ENCODE peak calls at places on chromosomes 11 and 22, in eight cellular contexts. R, Z, N, P, L, S, A and M are unnamed samples.

GRCh38 chr11:40228671-40229070 is 1230.8 kb downstream of the LRRC4C start:
- DNase-seq in A (no peak), P (no peak), Z (no peak), L (no peak), S (no peak), R (no peak), N (no peak), M (no peak)

GRCh38 chr22:27802389-27803079 is 978 bp upstream of the MN1 start:
- DNase-seq in A (no peak), N (no peak), R (no peak), P (no peak), S (no peak), L (no peak), Z (no peak), M (no peak)

GRCh38 chr22:45294030-45294429 is 9.3 kb downstream of the UPK3A start:
- DNase-seq in N (no peak), A (no peak), R (no peak), Z (no peak), S (no peak), L (no peak), P (no peak), M (no peak)

GRCh38 chr11:82714346-82715174 is 19.1 kb downstream of the FAM181B start:
- DNase-seq in A (no peak), P (no peak), R (no peak), S (peak; percentile 10), L (no peak), N (no peak), Z (no peak), M (no peak)

GRCh38 chr22:17847360-17848078 is 73.2 kb upstream of the BID start:
- DNase-seq in P (no peak), R (no peak), N (no peak), S (no peak), A (no peak), L (peak; percentile 62), Z (no peak), M (no peak)

GRCh38 chr11:76598426-76598839 is 72.1 kb downstream of the LRRC32 start:
- DNase-seq in S (peak; percentile 74), A (peak; percentile 33), N (no peak), P (peak; percentile 71), Z (no peak), R (no peak), L (peak; percentile 26), M (no peak)

GRCh38 chr11:74532496-74533246 is 39.1 kb upstream of the LIPT2 start:
- DNase-seq in L (peak; percentile 97), R (peak; percentile 48), P (no peak), S (no peak), Z (no peak), N (no peak), A (no peak), M (no peak)

GRCh38 chr22:28051787-28052356 is 132.8 kb upstream of the PITPNB start:
- DNase-seq in N (peak; percentile 69), L (peak; percentile 66), A (peak; percentile 72), S (peak; percentile 80), Z (no peak), P (peak; percentile 47), R (peak; percentile 44), M (no peak)

GRCh38 chr11:47977651-47978050 is 2.7 kb upstream of the PTPRJ start:
- DNase-seq in A (no peak), N (no peak), Z (no peak), L (no peak), P (peak; percentile 68), S (no peak), R (no peak), M (no peak)

GRCh38 chr11:67310246-67311050 is 7.1 kb downstream of the SSH3 start:
- DNase-seq in A (no peak), L (peak; percentile 76), S (no peak), Z (no peak), N (no peak), R (no peak), P (no peak), M (no peak)

GRCh38 chr11:71140206-71140919 is 112.0 kb downstream of the SHANK2 start:
- DNase-seq in S (no peak), N (no peak), L (peak; percentile 60), A (no peak), P (no peak), R (no peak), Z (no peak), M (no peak)

GRCh38 chr22:40764743-40765441 is 54.3 kb downstream of the SLC25A17 start:
- DNase-seq in A (no peak), R (no peak), N (no peak), S (no peak), Z (no peak), P (no peak), L (no peak), M (no peak)

GRCh38 chr11:128157423-128158298 is 429.7 kb downstream of the ETS1 start:
- DNase-seq in N (peak; percentile 25), L (peak; percentile 78), P (peak; percentile 78), R (peak; percentile 42), A (peak; percentile 54), Z (no peak), S (peak; percentile 86), M (no peak)

DNA sequence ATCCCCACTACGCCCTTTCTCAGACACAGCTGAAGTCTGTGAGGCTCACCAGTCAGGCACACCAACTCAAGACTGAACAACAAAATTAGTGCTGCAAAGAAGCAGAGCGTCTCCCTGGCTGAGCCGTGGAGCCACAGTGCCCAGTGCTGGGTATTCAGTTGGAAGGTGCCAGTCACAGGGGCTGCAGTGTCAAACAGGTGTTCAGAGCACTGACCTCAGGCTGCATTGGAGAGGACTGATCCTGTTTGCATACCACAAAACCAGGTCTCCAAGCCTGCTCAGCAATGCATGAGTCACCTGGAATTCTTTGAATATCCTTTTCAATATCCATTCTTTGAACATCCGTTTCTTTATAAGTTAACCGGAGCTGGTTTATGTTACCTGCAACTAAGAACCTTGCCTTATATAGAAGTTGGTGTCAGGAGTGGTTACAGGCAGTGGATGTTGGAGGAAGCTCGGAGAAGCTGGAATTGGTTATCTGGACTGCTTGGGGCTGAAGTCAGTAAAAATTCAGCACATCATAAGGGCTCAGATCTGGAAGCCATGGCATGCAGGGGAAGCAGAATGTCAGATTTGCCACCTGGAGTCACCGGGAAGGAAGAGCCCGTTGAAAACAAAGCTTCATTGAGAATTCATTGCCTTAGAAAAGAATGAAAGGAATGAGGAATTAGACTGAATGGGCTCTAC is 30.3 kb downstream of the PDGFB start:
- DNase-seq in Z (peak; percentile 77), S (peak; percentile 12), A (no peak), L (peak; percentile 88), N (peak; percentile 10), R (peak; percentile 32), P (no peak), M (no peak)
- H3K4me3 ChIP-seq in Z (no peak overlapping the region), S (no peak overlapping the region), A (no peak overlapping the region), L (no peak overlapping the region), N (no peak overlapping the region), R (no peak overlapping the region), P (no peak overlapping the region), M (no peak overlapping the region)

GRCh38 chr11:6607190-6607635 is 3.6 kb downstream of the ILK start:
- DNase-seq in R (no peak), Z (no peak), P (no peak), S (no peak), A (peak; percentile 2), L (no peak), N (no peak), M (no peak)
- H3K4me3 ChIP-seq in R (no peak overlapping the region), Z (no peak overlapping the region), P (peak overlapping the region; percentile 16), S (peak overlapping the region; percentile 10), A (no peak overlapping the region), L (no peak overlapping the region), N (peak overlapping the region; percentile 77), M (peak overlapping the region; percentile 21)

GRCh38 chr11:34614334-34615113 is 6.4 kb upstream of the EHF start:
- DNase-seq in R (no peak), S (peak; percentile 83), P (peak; percentile 67), N (no peak), L (no peak), A (no peak), Z (no peak), M (no peak)

GRCh38 chr11:34618406-34618805 is 2.5 kb upstream of the EHF start:
- DNase-seq in Z (no peak), R (no peak), S (no peak), P (no peak), L (no peak), A (no peak), N (no peak), M (no peak)

GRCh38 chr11:34616830-34617504 is 3.9 kb upstream of the EHF start:
- DNase-seq in L (no peak), A (peak; percentile 38), Z (no peak), N (peak; percentile 41), R (no peak), S (peak; percentile 49), P (no peak), M (no peak)

GRCh38 chr11:34613462-34614183 is 7.3 kb upstream of the EHF start:
- DNase-seq in Z (no peak), R (no peak), P (peak; percentile 44), L (no peak), A (no peak), N (no peak), S (no peak), M (no peak)

DNA sequence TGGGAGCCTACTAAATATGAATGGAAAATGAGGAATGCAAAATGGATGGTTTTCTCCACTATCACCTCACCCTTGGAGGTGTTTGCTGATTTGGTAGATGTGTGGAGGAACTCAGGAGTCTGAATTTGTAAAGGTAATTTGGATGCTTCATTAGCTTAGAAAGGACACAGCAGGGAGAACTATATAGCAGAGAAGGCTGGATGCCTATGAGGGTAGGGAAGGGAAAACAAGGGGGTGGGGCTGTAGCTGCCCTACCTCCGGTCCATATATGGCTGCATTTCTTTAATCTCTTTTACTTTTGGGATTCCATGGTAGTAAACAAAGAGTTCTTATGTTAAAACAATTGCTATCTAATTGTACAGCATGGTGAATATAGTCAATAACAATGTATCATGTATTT is 4.8 kb upstream of the EHF start:
- DNase-seq in L (no peak), Z (no peak), A (no peak), S (no peak), P (no peak), R (no peak), N (no peak), M (no peak)
- H3K4me3 ChIP-seq in L (no peak overlapping the region), Z (no peak overlapping the region), A (no peak overlapping the region), S (no peak overlapping the region), P (no peak overlapping the region), R (no peak overlapping the region), N (no peak overlapping the region), M (no peak overlapping the region)

GRCh38 chr11:116537736-116538135 is 235.1 kb downstream of the BUD13 start:
- DNase-seq in L (no peak), R (no peak), Z (no peak), S (no peak), A (no peak), P (no peak), N (no peak), M (no peak)
- H3K4me3 ChIP-seq in L (no peak overlapping the region), R (no peak overlapping the region), Z (no peak overlapping the region), S (no peak overlapping the region), A (no peak overlapping the region), P (no peak overlapping the region), N (no peak overlapping the region), M (no peak overlapping the region)

GRCh38 chr11:11155962-11156815 is 196.9 kb downstream of the CSNK2A3 start:
- DNase-seq in A (no peak), N (no peak), Z (no peak), L (no peak), R (no peak), S (peak; percentile 3), P (peak; percentile 43), M (no peak)
- H3K4me3 ChIP-seq in A (no peak overlapping the region), N (no peak overlapping the region), Z (no peak overlapping the region), L (no peak overlapping the region), R (no peak overlapping the region), S (no peak overlapping the region), P (no peak overlapping the region), M (no peak overlapping the region)

GRCh38 chr11:110473666-110474065 is 43.9 kb downstream of the FDX1 start:
- DNase-seq in A (no peak), N (no peak), P (no peak), S (peak; percentile 82), L (no peak), Z (no peak), R (no peak), M (no peak)
- H3K4me3 ChIP-seq in A (no peak overlapping the region), N (no peak overlapping the region), P (no peak overlapping the region), S (no peak overlapping the region), L (no peak overlapping the region), Z (no peak overlapping the region), R (no peak overlapping the region), M (no peak overlapping the region)